ENCODE peak calls at places on chromosome 21, in eight cellular contexts. E is neural progenitor cell, Y is GM23338, Z is GM23248, O is PC-3, U is HCT116, T is hepatocyte, A is SK-N-SH. I is an unnamed sample.
A peak's percentile ranks its signal among the peaks of the same experiment; 100 is the strongest.

GRCh38 chr21:35525443-35525842 is 476.3 kb upstream of the RUNX1 start:
- DNase-seq in E (no peak), Y (no peak), T (no peak), O (peak; percentile 81), A (no peak), U (peak; percentile 21), Z (peak; percentile 33), I (no peak)

GRCh38 chr21:39805983-39806382 is 61.0 kb downstream of the IGSF5 start:
- DNase-seq in Z (no peak), Y (no peak), T (no peak), A (no peak), O (peak; percentile 35), E (no peak), U (no peak), I (no peak)

GRCh38 chr21:16838330-16838729 is 674.5 kb upstream of the CXADR start:
- DNase-seq in A (no peak), U (no peak), E (no peak), O (no peak), Y (no peak), Z (no peak), T (no peak), I (no peak)

GRCh38 chr21:36388835-36389234 is 3.6 kb downstream of the CHAF1B start:
- DNase-seq in O (no peak), T (peak; percentile 20), A (peak; percentile 49), Y (peak; percentile 88), E (peak; percentile 65), U (no peak), Z (peak; percentile 35), I (no peak)

GRCh38 chr21:9839011-9839661 is 682.2 kb upstream of the TPTE start:
- DNase-seq in A (peak; percentile 41), T (peak; percentile 23), Y (no peak), Z (no peak), E (no peak), U (no peak), O (peak; percentile 1), I (no peak)

GRCh38 chr21:34807881-34808568 is 139.2 kb downstream of the CLIC6 start:
- DNase-seq in U (peak; percentile 82), Z (peak; percentile 97), Y (no peak), E (no peak), T (peak; percentile 72), A (no peak), O (peak; percentile 87), I (no peak)

GRCh38 chr21:32015740-32016139 is 142.9 kb downstream of the HUNK start:
- DNase-seq in T (no peak), U (no peak), O (no peak), Z (no peak), A (no peak), E (no peak), Y (no peak), I (no peak)

GRCh38 chr21:26769613-26770188 is 75.5 kb downstream of the ADAMTS1 start:
- DNase-seq in Z (peak; percentile 78), T (peak; percentile 71), O (peak; percentile 63), A (peak; percentile 40), Y (peak; percentile 64), E (peak; percentile 33), U (no peak), I (no peak)

GRCh38 chr21:15508554-15508953 is 221.2 kb upstream of the USP25 start:
- DNase-seq in E (no peak), A (no peak), O (no peak), U (no peak), T (no peak), Y (no peak), Z (no peak), I (no peak)

GRCh38 chr21:31604591-31605190 is 54.8 kb upstream of the SOD1 start:
- DNase-seq in Z (peak; percentile 79), E (peak; percentile 87), Y (peak; percentile 89), U (peak; percentile 45), A (peak; percentile 70), T (peak; percentile 89), O (peak; percentile 87), I (peak; percentile 89)

DNA sequence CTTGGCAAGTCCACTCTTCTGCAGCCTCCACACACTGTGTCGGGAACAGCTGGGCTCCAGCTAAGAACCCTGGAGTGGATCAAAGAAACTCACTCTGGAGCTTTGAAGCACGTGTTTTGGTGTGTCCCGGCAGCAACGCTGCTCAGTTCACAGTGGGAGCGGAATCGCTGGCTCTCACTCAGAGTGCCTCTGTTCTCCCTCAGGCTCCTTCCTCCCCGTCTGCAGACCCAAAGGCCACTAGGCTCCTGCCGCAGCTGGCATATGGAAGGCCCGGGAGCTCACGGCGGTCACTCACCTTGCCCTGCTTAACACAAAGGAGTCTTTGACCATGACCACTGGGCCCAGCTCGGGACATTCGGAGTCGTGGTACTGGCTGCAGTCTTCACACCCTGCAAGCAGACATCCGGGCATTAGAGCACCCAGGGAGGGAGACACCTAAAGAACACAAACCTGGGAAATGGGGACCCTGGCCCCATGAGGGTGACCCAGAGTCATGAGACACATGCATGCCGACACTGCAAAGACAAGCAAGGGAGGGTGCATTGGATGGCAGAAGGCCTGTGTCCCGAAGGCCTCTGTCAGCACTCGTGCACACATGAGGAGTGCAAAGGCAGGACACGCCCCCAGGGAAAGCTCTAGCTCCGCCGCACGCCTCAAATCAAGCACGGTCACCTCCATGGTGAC is 19.7 kb downstream of the PRDM15 start:
- DNase-seq in T (no peak), E (no peak), A (no peak), U (no peak), O (no peak), Y (no peak), Z (no peak), I (no peak)
- TF ChIP-seq EZH2phosphoT487 in T (no peak), E (no peak), A (no peak), U (no peak), O (no peak), Y (no peak), Z (no peak), I (no peak)

GRCh38 chr21:33042812-33043211 is 17.1 kb downstream of the OLIG2 start:
- DNase-seq in T (no peak), E (no peak), Y (no peak), O (peak; percentile 91), A (no peak), Z (peak; percentile 87), U (peak; percentile 50), I (no peak)
- H3K27me3 ChIP-seq in T (peaks cover 57% of the 10 kb centered on the region), E (peaks cover 91% of the 10 kb centered on the region), Y (peaks cover 13% of the 10 kb centered on the region), O (peaks cover 21% of the 10 kb centered on the region), A (peaks cover 6% of the 10 kb centered on the region), Z (no peaks in the 10 kb centered on the region), U (peaks cover 31% of the 10 kb centered on the region), I (no peaks in the 10 kb centered on the region)

GRCh38 chr21:17900281-17900989 is 81.3 kb upstream of the C21orf91 start:
- DNase-seq in A (no peak), T (no peak), O (no peak), Z (no peak), Y (peak; percentile 30), U (no peak), E (peak; percentile 26), I (no peak)
- TF ChIP-seq EZH2phosphoT487 in A (no peak), T (no peak), O (no peak), Z (no peak), Y (no peak), U (no peak), E (no peak), I (no peak)

GRCh38 chr21:33019885-33020557 is 5.7 kb upstream of the OLIG2 start:
- DNase-seq in Z (no peak), E (peak; percentile 72), O (no peak), T (no peak), A (peak; percentile 29), U (no peak), Y (peak; percentile 84), I (no peak)

GRCh38 chr21:33019516-33019884 is 6.2 kb upstream of the OLIG2 start:
- DNase-seq in A (no peak), Z (no peak), Y (no peak), E (no peak), T (no peak), O (no peak), U (no peak), I (no peak)

GRCh38 chr21:33021150-33021549 is 4.6 kb upstream of the OLIG2 start:
- DNase-seq in Y (no peak), A (no peak), E (no peak), O (no peak), Z (no peak), U (no peak), T (no peak), I (no peak)

GRCh38 chr21:33021667-33022066 is 4.1 kb upstream of the OLIG2 start:
- DNase-seq in O (no peak), U (no peak), Y (no peak), T (no peak), E (no peak), Z (no peak), A (no peak), I (no peak)

DNA sequence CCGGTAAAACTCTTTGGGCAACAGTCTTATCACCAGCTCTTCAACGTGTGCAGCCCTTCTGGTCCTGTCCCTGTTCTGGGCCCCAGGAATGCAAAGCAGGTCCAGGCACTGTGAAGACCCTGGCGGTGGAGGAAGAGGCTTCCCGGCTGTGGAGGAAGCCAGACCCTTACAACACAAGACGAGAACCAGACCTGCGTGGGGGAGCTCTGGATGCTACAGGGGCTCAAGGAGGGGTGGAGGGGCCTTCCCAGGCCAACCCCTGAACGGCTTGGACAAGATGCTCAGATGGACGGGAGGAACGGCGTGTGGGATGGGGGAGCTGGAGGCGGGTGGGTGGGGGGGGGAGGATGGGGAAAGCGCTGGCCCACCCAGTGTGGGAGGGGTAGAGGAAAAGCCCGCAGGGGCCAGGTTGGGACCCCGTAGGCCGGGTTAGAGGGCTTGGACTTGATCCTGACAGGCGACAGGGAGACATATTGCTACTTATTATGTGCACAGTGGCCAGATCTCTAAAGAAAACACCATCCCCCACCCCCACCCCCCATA is 5.1 kb upstream of the OLIG2 start:
- DNase-seq in T (no peak), Y (no peak), A (peak; percentile 33), Z (no peak), E (no peak), O (no peak), U (no peak), I (no peak)
- H3K27me3 ChIP-seq in T (peaks cover 99% of the 10 kb centered on the region), Y (peaks cover 98% of the 10 kb centered on the region), A (peaks cover 95% of the 10 kb centered on the region), Z (peaks cover 97% of the 10 kb centered on the region), E (peaks cover 100% of the 10 kb centered on the region), O (peaks cover 66% of the 10 kb centered on the region), U (no peaks in the 10 kb centered on the region), I (peaks cover 71% of the 10 kb centered on the region)

GRCh38 chr21:44574457-44575306 is 1.2 kb downstream of the KRTAP10-4 start:
- DNase-seq in Z (no peak), A (no peak), T (peak; percentile 67), E (no peak), U (no peak), O (peak; percentile 14), Y (peak; percentile 47), I (no peak)

GRCh38 chr21:44572959-44573583 is 458 bp upstream of the KRTAP10-4 start:
- DNase-seq in O (peak; percentile 69), E (no peak), Y (no peak), T (no peak), Z (peak; percentile 44), A (no peak), U (no peak), I (no peak)

GRCh38 chr21:44578371-44579055 is 1.9 kb downstream of the KRTAP10-5 start:
- DNase-seq in A (no peak), E (no peak), Z (no peak), O (no peak), Y (no peak), U (no peak), T (no peak), I (no peak)

GRCh38 chr21:44576025-44576420 is 2.5 kb downstream of the KRTAP10-4 start:
- DNase-seq in Z (no peak), U (no peak), O (no peak), Y (no peak), T (no peak), E (no peak), A (no peak), I (no peak)

GRCh38 chr21:44575307-44576024 is 1.9 kb downstream of the KRTAP10-4 start:
- DNase-seq in Y (no peak), U (no peak), E (no peak), A (no peak), T (no peak), O (no peak), Z (no peak), I (no peak)
- TF ChIP-seq EZH2phosphoT487 in Y (no peak), U (no peak), E (no peak), A (no peak), T (no peak), O (no peak), Z (no peak), I (no peak)

I was measured in MM.1S.